ENCODE peak calls at places on chromosomes 3 and 15, in six cellular contexts. One of them, this sample, is unnamed. For H3K36me3 and H3K9me3, the result is how much of the 10 kb centered on the place peaks cover.

GRCh38 chr3:117644203-117644602 is 934.6 kb downstream of the TUSC7 start:
- DNase-seq in endothelial cell of umbilical vein: no peak
- DNase-seq in tibial artery: no peak
- DNase-seq in body of pancreas: no peak
- DNase-seq in thyroid gland: no peak
- DNase-seq in Panc1: no peak
- DNase-seq in this sample: no peak

GRCh38 chr3:75342425-75342824 is 321.7 kb upstream of the FRG2C start:
- DNase-seq in Panc1: no peak
- DNase-seq in tibial artery: no peak
- DNase-seq in thyroid gland: no peak
- DNase-seq in endothelial cell of umbilical vein: no peak
- DNase-seq in body of pancreas: no peak
- DNase-seq in this sample: no peak

GRCh38 chr3:172877011-172877410 is 126.5 kb downstream of the ECT2 start:
- DNase-seq in body of pancreas: no peak
- DNase-seq in tibial artery: no peak
- DNase-seq in thyroid gland: peak
- DNase-seq in endothelial cell of umbilical vein: peak
- DNase-seq in Panc1: no peak
- DNase-seq in this sample: no peak

GRCh38 chr15:95930659-95931375 is 399.7 kb upstream of the NR2F2 start:
- DNase-seq in endothelial cell of umbilical vein: no peak
- DNase-seq in thyroid gland: no peak
- DNase-seq in Panc1: no peak
- DNase-seq in body of pancreas: no peak
- DNase-seq in tibial artery: no peak
- DNase-seq in this sample: no peak

GRCh38 chr3:160163259-160163878 is 61.9 kb upstream of the C3orf80 start:
- DNase-seq in thyroid gland: no peak
- DNase-seq in body of pancreas: no peak
- DNase-seq in endothelial cell of umbilical vein: peak
- DNase-seq in Panc1: peak
- DNase-seq in tibial artery: no peak
- DNase-seq in this sample: no peak

GRCh38 chr15:69132935-69133861 is 27.2 kb upstream of the GLCE start:
- DNase-seq in tibial artery: no peak
- DNase-seq in thyroid gland: no peak
- DNase-seq in endothelial cell of umbilical vein: no peak
- DNase-seq in Panc1: no peak
- DNase-seq in body of pancreas: no peak
- DNase-seq in this sample: no peak

GRCh38 chr3:106229495-106230278 is 360.9 kb upstream of the CBLB start:
- DNase-seq in thyroid gland: no peak
- DNase-seq in body of pancreas: no peak
- DNase-seq in Panc1: no peak
- DNase-seq in tibial artery: no peak
- DNase-seq in endothelial cell of umbilical vein: no peak
- DNase-seq in this sample: no peak

GRCh38 chr15:41621200-41622193 is 38.7 kb upstream of the MGA start:
- DNase-seq in tibial artery: peak
- DNase-seq in body of pancreas: peak
- DNase-seq in endothelial cell of umbilical vein: peak
- DNase-seq in Panc1: peak
- DNase-seq in thyroid gland: peak
- DNase-seq in this sample: peak

GRCh38 chr15:62403164-62403809 is 238.2 kb upstream of the C2CD4B start:
- DNase-seq in body of pancreas: no peak
- DNase-seq in Panc1: no peak
- DNase-seq in thyroid gland: no peak
- DNase-seq in tibial artery: no peak
- DNase-seq in endothelial cell of umbilical vein: peak
- DNase-seq in this sample: no peak

GRCh38 chr3:142984255-142984654 is 17.1 kb upstream of the U2SURP start:
- DNase-seq in endothelial cell of umbilical vein: no peak
- DNase-seq in tibial artery: no peak
- DNase-seq in thyroid gland: no peak
- DNase-seq in body of pancreas: no peak
- DNase-seq in Panc1: no peak
- DNase-seq in this sample: no peak

GRCh38 chr3:2024713-2025112 is 74.0 kb upstream of the CNTN4 start:
- DNase-seq in Panc1: no peak
- DNase-seq in endothelial cell of umbilical vein: no peak
- DNase-seq in body of pancreas: no peak
- DNase-seq in thyroid gland: no peak
- DNase-seq in tibial artery: no peak
- DNase-seq in this sample: no peak

GRCh38 chr3:36542186-36542585 is 161.9 kb downstream of the STAC start:
- DNase-seq in Panc1: no peak
- DNase-seq in body of pancreas: no peak
- DNase-seq in thyroid gland: no peak
- DNase-seq in endothelial cell of umbilical vein: no peak
- DNase-seq in tibial artery: no peak
- DNase-seq in this sample: no peak

GRCh38 chr15:49082960-49083359 is 36.7 kb upstream of the SECISBP2L start:
- DNase-seq in Panc1: no peak
- DNase-seq in endothelial cell of umbilical vein: no peak
- DNase-seq in thyroid gland: no peak
- DNase-seq in tibial artery: no peak
- DNase-seq in body of pancreas: no peak
- DNase-seq in this sample: no peak

GRCh38 chr15:55827204-55827603 is 84.3 kb upstream of the PRTG start:
- DNase-seq in Panc1: no peak
- DNase-seq in body of pancreas: no peak
- DNase-seq in endothelial cell of umbilical vein: no peak
- DNase-seq in thyroid gland: no peak
- DNase-seq in tibial artery: no peak
- DNase-seq in this sample: no peak

GRCh38 chr15:40150163-40150925 is 10.5 kb upstream of the BUB1B start:
- DNase-seq in body of pancreas: peak
- DNase-seq in tibial artery: peak
- DNase-seq in Panc1: no peak
- DNase-seq in thyroid gland: peak
- DNase-seq in endothelial cell of umbilical vein: peak
- DNase-seq in this sample: no peak

GRCh38 chr3:40827942-40828688 is 303.4 kb downstream of the ZNF621 start:
- DNase-seq in body of pancreas: no peak
- DNase-seq in Panc1: no peak
- DNase-seq in thyroid gland: peak
- DNase-seq in endothelial cell of umbilical vein: no peak
- DNase-seq in tibial artery: peak
- DNase-seq in this sample: no peak

GRCh38 chr3:179149239-179149887 is 1.2 kb downstream of the PIK3CA start:
- DNase-seq in thyroid gland: peak
- DNase-seq in body of pancreas: peak
- DNase-seq in endothelial cell of umbilical vein: no peak
- DNase-seq in tibial artery: peak
- DNase-seq in Panc1: no peak
- DNase-seq in this sample: no peak

GRCh38 chr3:17032407-17033034 is 147.8 kb downstream of the PLCL2 start:
- DNase-seq in tibial artery: no peak
- DNase-seq in thyroid gland: no peak
- DNase-seq in body of pancreas: peak
- DNase-seq in endothelial cell of umbilical vein: peak
- DNase-seq in Panc1: no peak
- DNase-seq in this sample: no peak

GRCh38 chr3:184525337-184526157 is 36.0 kb upstream of the EPHB3 start:
- DNase-seq in body of pancreas: peak
- DNase-seq in endothelial cell of umbilical vein: no peak
- DNase-seq in Panc1: no peak
- DNase-seq in thyroid gland: no peak
- DNase-seq in tibial artery: no peak
- DNase-seq in this sample: no peak

GRCh38 chr3:187725653-187726370 is 19.5 kb downstream of the BCL6 start:
- DNase-seq in thyroid gland: peak
- DNase-seq in endothelial cell of umbilical vein: no peak
- DNase-seq in tibial artery: no peak
- DNase-seq in body of pancreas: no peak
- DNase-seq in Panc1: no peak
- DNase-seq in this sample: no peak

GRCh38 chr15:41286665-41287333 is 45.6 kb downstream of the OIP5 start:
- DNase-seq in endothelial cell of umbilical vein: no peak
- DNase-seq in tibial artery: no peak
- DNase-seq in Panc1: no peak
- DNase-seq in body of pancreas: no peak
- DNase-seq in thyroid gland: no peak
- DNase-seq in this sample: no peak

GRCh38 chr15:81752149-81752942 is 293.5 kb downstream of the MEX3B start:
- DNase-seq in Panc1: no peak
- DNase-seq in thyroid gland: peak
- DNase-seq in tibial artery: peak
- DNase-seq in body of pancreas: peak
- DNase-seq in endothelial cell of umbilical vein: peak
- DNase-seq in this sample: peak

GRCh38 chr3:46472056-46472455 is 7.4 kb upstream of the LTF start:
- DNase-seq in endothelial cell of umbilical vein: no peak
- DNase-seq in body of pancreas: no peak
- DNase-seq in Panc1: no peak
- DNase-seq in thyroid gland: no peak
- DNase-seq in tibial artery: no peak
- DNase-seq in this sample: peak

GRCh38 chr3:9151240-9151639 is 98.2 kb downstream of the SRGAP3 start:
- DNase-seq in thyroid gland: no peak
- DNase-seq in Panc1: no peak
- DNase-seq in body of pancreas: no peak
- DNase-seq in tibial artery: no peak
- DNase-seq in endothelial cell of umbilical vein: no peak
- DNase-seq in this sample: no peak

GRCh38 chr15:43207024-43207423 is 13.8 kb downstream of the EPB42 start:
- DNase-seq in body of pancreas: no peak
- DNase-seq in thyroid gland: no peak
- DNase-seq in tibial artery: no peak
- DNase-seq in Panc1: no peak
- DNase-seq in endothelial cell of umbilical vein: no peak
- DNase-seq in this sample: no peak
- H3K27ac ChIP-seq in body of pancreas: no peak
- H3K27ac ChIP-seq in thyroid gland: no peak
- H3K27ac ChIP-seq in tibial artery: no peak
- H3K27ac ChIP-seq in Panc1: no peak
- H3K27ac ChIP-seq in endothelial cell of umbilical vein: no peak
- H3K27ac ChIP-seq in this sample: no peak

GRCh38 chr15:90810354-90810753 is 58.0 kb upstream of the FURIN start:
- DNase-seq in thyroid gland: no peak
- DNase-seq in Panc1: no peak
- DNase-seq in body of pancreas: no peak
- DNase-seq in tibial artery: no peak
- DNase-seq in endothelial cell of umbilical vein: no peak
- DNase-seq in this sample: no peak

GRCh38 chr15:90814193-90814811 is 54.1 kb upstream of the FURIN start:
- DNase-seq in tibial artery: no peak
- DNase-seq in thyroid gland: peak
- DNase-seq in body of pancreas: peak
- DNase-seq in Panc1: no peak
- DNase-seq in endothelial cell of umbilical vein: no peak
- DNase-seq in this sample: no peak

GRCh38 chr15:90809536-90809935 is 58.9 kb upstream of the FURIN start:
- DNase-seq in tibial artery: no peak
- DNase-seq in body of pancreas: no peak
- DNase-seq in thyroid gland: no peak
- DNase-seq in endothelial cell of umbilical vein: no peak
- DNase-seq in Panc1: no peak
- DNase-seq in this sample: no peak

GRCh38 chr15:90813796-90814192 is 54.6 kb upstream of the FURIN start:
- DNase-seq in tibial artery: no peak
- DNase-seq in endothelial cell of umbilical vein: no peak
- DNase-seq in Panc1: no peak
- DNase-seq in thyroid gland: no peak
- DNase-seq in body of pancreas: no peak
- DNase-seq in this sample: no peak

DNA sequence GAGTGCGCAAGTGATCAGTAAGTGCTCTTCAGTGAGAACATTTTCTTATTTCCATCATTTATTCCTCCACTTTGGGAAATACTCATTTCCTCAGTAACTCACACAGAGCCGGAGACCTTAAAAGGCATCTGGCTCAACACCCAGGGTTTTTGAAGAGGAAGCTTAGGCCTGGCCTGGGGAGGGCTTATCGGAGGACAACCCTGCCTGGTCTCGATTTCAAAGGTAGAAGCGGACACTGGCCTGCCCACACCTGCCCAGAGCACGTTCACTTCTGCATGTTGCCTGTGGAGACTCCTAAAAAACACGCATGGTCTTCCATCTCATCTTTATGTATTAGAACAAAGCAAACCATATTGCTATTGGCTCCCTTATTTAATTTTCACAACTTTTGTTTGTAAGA is 55.5 kb upstream of the FURIN start:
- DNase-seq in body of pancreas: no peak
- DNase-seq in thyroid gland: no peak
- DNase-seq in Panc1: no peak
- DNase-seq in endothelial cell of umbilical vein: no peak
- DNase-seq in tibial artery: no peak
- DNase-seq in this sample: no peak
- H3K36me3 ChIP-seq in body of pancreas: under half
- H3K36me3 ChIP-seq in thyroid gland: under half
- H3K36me3 ChIP-seq in Panc1: under half
- H3K36me3 ChIP-seq in endothelial cell of umbilical vein: under half
- H3K36me3 ChIP-seq in tibial artery: under half
- H3K36me3 ChIP-seq in this sample: under half

GRCh38 chr15:26222781-26223180 is 359.7 kb upstream of the ATP10A start:
- DNase-seq in endothelial cell of umbilical vein: no peak
- DNase-seq in Panc1: no peak
- DNase-seq in tibial artery: no peak
- DNase-seq in body of pancreas: no peak
- DNase-seq in thyroid gland: no peak
- DNase-seq in this sample: no peak

GRCh38 chr15:26224266-26224665 is 361.1 kb upstream of the ATP10A start:
- DNase-seq in endothelial cell of umbilical vein: no peak
- DNase-seq in thyroid gland: no peak
- DNase-seq in body of pancreas: no peak
- DNase-seq in Panc1: no peak
- DNase-seq in tibial artery: no peak
- DNase-seq in this sample: no peak

GRCh38 chr15:26223720-26224119 is 360.6 kb upstream of the ATP10A start:
- DNase-seq in thyroid gland: no peak
- DNase-seq in Panc1: no peak
- DNase-seq in endothelial cell of umbilical vein: no peak
- DNase-seq in body of pancreas: no peak
- DNase-seq in tibial artery: no peak
- DNase-seq in this sample: no peak
- H3K9me3 ChIP-seq in thyroid gland: under half
- H3K9me3 ChIP-seq in Panc1: under half
- H3K9me3 ChIP-seq in endothelial cell of umbilical vein: under half
- H3K9me3 ChIP-seq in body of pancreas: under half
- H3K9me3 ChIP-seq in tibial artery: under half
- H3K9me3 ChIP-seq in this sample: under half

DNA sequence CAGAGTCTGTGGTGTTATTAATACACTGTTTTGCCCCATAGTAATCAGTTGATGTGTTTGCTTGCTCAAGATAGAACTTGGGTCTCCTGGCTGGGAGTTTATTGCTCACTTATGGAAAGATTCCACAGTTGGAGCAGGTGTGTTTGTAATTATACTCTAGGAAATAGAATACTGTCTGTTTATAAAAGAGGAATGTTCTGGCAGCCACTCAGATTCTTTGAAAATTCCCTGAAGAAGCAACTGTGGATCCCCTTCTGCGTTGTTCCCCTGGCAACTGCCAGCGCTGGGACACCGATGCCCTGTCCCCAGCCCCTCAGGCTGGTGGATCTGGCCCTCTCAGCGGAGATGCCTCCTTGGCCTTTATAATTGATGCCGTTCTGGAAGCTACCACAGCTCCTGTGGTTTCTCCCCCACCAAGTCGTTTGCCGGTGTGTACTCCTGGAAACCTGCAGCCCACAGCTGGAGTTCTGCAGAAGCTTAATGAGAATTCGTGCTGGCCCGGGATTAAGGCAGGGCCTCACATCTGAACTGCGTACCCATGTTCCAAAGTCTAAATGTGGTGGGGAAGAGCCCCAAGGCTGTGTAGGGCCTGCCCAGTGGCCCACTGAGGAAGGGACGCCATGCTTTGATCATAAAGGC is 226.0 kb downstream of the ITPR1 start:
- DNase-seq in tibial artery: no peak
- DNase-seq in thyroid gland: no peak
- DNase-seq in Panc1: no peak
- DNase-seq in endothelial cell of umbilical vein: no peak
- DNase-seq in body of pancreas: no peak
- DNase-seq in this sample: no peak
- H3K27ac ChIP-seq in tibial artery: peak
- H3K27ac ChIP-seq in thyroid gland: peak
- H3K27ac ChIP-seq in Panc1: peak
- H3K27ac ChIP-seq in endothelial cell of umbilical vein: no peak
- H3K27ac ChIP-seq in body of pancreas: peak
- H3K27ac ChIP-seq in this sample: peak